ENCODE peak calls at places on chromosomes 11 and 22, in ten cellular contexts. One of them, this sample, is unnamed.

GRCh38 chr11:67418476-67419281 is 3.2 kb downstream of the CARNS1 start:
- DNase-seq in breast epithelium: peak; percentile 56
- DNase-seq in HFF-Myc: no peak
- DNase-seq in lower leg skin: no peak
- DNase-seq in fibroblast of the aortic adventitia: no peak
- DNase-seq in lung: no peak
- DNase-seq in endothelial cell: no peak
- DNase-seq in uterus: no peak
- DNase-seq in astrocyte of the spinal cord: no peak
- DNase-seq in PC-3: no peak
- DNase-seq in this sample: no peak

GRCh38 chr11:26741036-26741435 is 19.2 kb upstream of the SLC5A12 start:
- DNase-seq in breast epithelium: no peak
- DNase-seq in HFF-Myc: peak; percentile 57
- DNase-seq in lower leg skin: no peak
- DNase-seq in fibroblast of the aortic adventitia: peak; percentile 58
- DNase-seq in lung: no peak
- DNase-seq in endothelial cell: no peak
- DNase-seq in uterus: no peak
- DNase-seq in astrocyte of the spinal cord: peak; percentile 57
- DNase-seq in PC-3: no peak
- DNase-seq in this sample: no peak

GRCh38 chr22:35043251-35043931 is 22.6 kb upstream of the ISX start:
- DNase-seq in breast epithelium: no peak
- DNase-seq in HFF-Myc: no peak
- DNase-seq in lower leg skin: no peak
- DNase-seq in fibroblast of the aortic adventitia: no peak
- DNase-seq in lung: no peak
- DNase-seq in endothelial cell: peak; percentile 34
- DNase-seq in uterus: no peak
- DNase-seq in astrocyte of the spinal cord: no peak
- DNase-seq in PC-3: peak; percentile 18
- DNase-seq in this sample: no peak

GRCh38 chr22:23305321-23305910 is 125.1 kb downstream of the BCR start:
- DNase-seq in breast epithelium: no peak
- DNase-seq in HFF-Myc: no peak
- DNase-seq in lower leg skin: no peak
- DNase-seq in fibroblast of the aortic adventitia: peak; percentile 41
- DNase-seq in lung: no peak
- DNase-seq in endothelial cell: no peak
- DNase-seq in uterus: peak; percentile 15
- DNase-seq in astrocyte of the spinal cord: peak; percentile 83
- DNase-seq in PC-3: peak; percentile 53
- DNase-seq in this sample: peak; percentile 16

GRCh38 chr22:50271519-50271970 is 1.4 kb upstream of the MAPK11 start:
- DNase-seq in breast epithelium: no peak
- DNase-seq in HFF-Myc: no peak
- DNase-seq in lower leg skin: no peak
- DNase-seq in fibroblast of the aortic adventitia: peak; percentile 36
- DNase-seq in lung: peak; percentile 56
- DNase-seq in endothelial cell: peak; percentile 69
- DNase-seq in uterus: peak; percentile 62
- DNase-seq in astrocyte of the spinal cord: peak; percentile 64
- DNase-seq in PC-3: peak; percentile 56
- DNase-seq in this sample: no peak

GRCh38 chr11:12086271-12087074 is 23.9 kb upstream of the MICAL2 start:
- DNase-seq in breast epithelium: no peak
- DNase-seq in HFF-Myc: peak; percentile 92
- DNase-seq in lower leg skin: peak; percentile 75
- DNase-seq in fibroblast of the aortic adventitia: peak; percentile 92
- DNase-seq in lung: peak; percentile 45
- DNase-seq in endothelial cell: no peak
- DNase-seq in uterus: peak; percentile 65
- DNase-seq in astrocyte of the spinal cord: peak; percentile 96
- DNase-seq in PC-3: peak; percentile 90
- DNase-seq in this sample: peak; percentile 68

GRCh38 chr11:12281571-12282478 is 95.5 kb upstream of the PARVA start:
- DNase-seq in breast epithelium: peak; percentile 88
- DNase-seq in HFF-Myc: peak; percentile 78
- DNase-seq in lower leg skin: peak; percentile 90
- DNase-seq in fibroblast of the aortic adventitia: peak; percentile 89
- DNase-seq in lung: peak; percentile 87
- DNase-seq in endothelial cell: peak; percentile 88
- DNase-seq in uterus: peak; percentile 86
- DNase-seq in astrocyte of the spinal cord: peak; percentile 84
- DNase-seq in PC-3: peak; percentile 87
- DNase-seq in this sample: peak; percentile 72

GRCh38 chr11:9664276-9665171 is 647 bp downstream of the SWAP70 start:
- DNase-seq in breast epithelium: peak; percentile 31
- DNase-seq in HFF-Myc: no peak
- DNase-seq in lower leg skin: peak; percentile 41
- DNase-seq in fibroblast of the aortic adventitia: peak; percentile 72
- DNase-seq in lung: peak; percentile 52
- DNase-seq in endothelial cell: peak; percentile 9
- DNase-seq in uterus: peak; percentile 47
- DNase-seq in astrocyte of the spinal cord: peak; percentile 67
- DNase-seq in PC-3: peak; percentile 32
- DNase-seq in this sample: no peak

GRCh38 chr11:100731471-100731870 is 44.4 kb downstream of the ARHGAP42 start:
- DNase-seq in breast epithelium: no peak
- DNase-seq in HFF-Myc: no peak
- DNase-seq in lower leg skin: no peak
- DNase-seq in fibroblast of the aortic adventitia: no peak
- DNase-seq in lung: no peak
- DNase-seq in endothelial cell: no peak
- DNase-seq in uterus: no peak
- DNase-seq in astrocyte of the spinal cord: no peak
- DNase-seq in PC-3: no peak
- DNase-seq in this sample: no peak

GRCh38 chr11:111229604-111230003 is 15.9 kb upstream of the POU2AF2 start:
- DNase-seq in breast epithelium: no peak
- DNase-seq in HFF-Myc: no peak
- DNase-seq in lower leg skin: no peak
- DNase-seq in fibroblast of the aortic adventitia: no peak
- DNase-seq in lung: no peak
- DNase-seq in endothelial cell: no peak
- DNase-seq in uterus: no peak
- DNase-seq in astrocyte of the spinal cord: no peak
- DNase-seq in PC-3: no peak
- DNase-seq in this sample: no peak

GRCh38 chr11:12087075-12087775 is 23.2 kb upstream of the MICAL2 start:
- DNase-seq in breast epithelium: no peak
- DNase-seq in HFF-Myc: no peak
- DNase-seq in lower leg skin: peak; percentile 66
- DNase-seq in fibroblast of the aortic adventitia: peak; percentile 79
- DNase-seq in lung: no peak
- DNase-seq in endothelial cell: no peak
- DNase-seq in uterus: no peak
- DNase-seq in astrocyte of the spinal cord: peak; percentile 79
- DNase-seq in PC-3: peak; percentile 74
- DNase-seq in this sample: no peak

GRCh38 chr11:69801513-69802335 is 17.5 kb downstream of the FGF3 start:
- DNase-seq in breast epithelium: no peak
- DNase-seq in HFF-Myc: no peak
- DNase-seq in lower leg skin: no peak
- DNase-seq in fibroblast of the aortic adventitia: no peak
- DNase-seq in lung: no peak
- DNase-seq in endothelial cell: peak; percentile 67
- DNase-seq in uterus: no peak
- DNase-seq in astrocyte of the spinal cord: no peak
- DNase-seq in PC-3: peak; percentile 53
- DNase-seq in this sample: no peak

GRCh38 chr11:110762596-110762995 is 50.4 kb upstream of the ARHGAP20 start:
- DNase-seq in breast epithelium: no peak
- DNase-seq in HFF-Myc: no peak
- DNase-seq in lower leg skin: no peak
- DNase-seq in fibroblast of the aortic adventitia: peak; percentile 30
- DNase-seq in lung: no peak
- DNase-seq in endothelial cell: no peak
- DNase-seq in uterus: no peak
- DNase-seq in astrocyte of the spinal cord: peak; percentile 20
- DNase-seq in PC-3: no peak
- DNase-seq in this sample: no peak

GRCh38 chr11:85595285-85595884 is 31.8 kb downstream of the DLG2 start:
- DNase-seq in breast epithelium: no peak
- DNase-seq in HFF-Myc: peak; percentile 19
- DNase-seq in lower leg skin: no peak
- DNase-seq in fibroblast of the aortic adventitia: peak; percentile 75
- DNase-seq in lung: no peak
- DNase-seq in endothelial cell: no peak
- DNase-seq in uterus: no peak
- DNase-seq in astrocyte of the spinal cord: peak; percentile 51
- DNase-seq in PC-3: peak; percentile 74
- DNase-seq in this sample: peak; percentile 23

GRCh38 chr11:132158091-132158490 is 787.7 kb downstream of the NTM start:
- DNase-seq in breast epithelium: no peak
- DNase-seq in HFF-Myc: no peak
- DNase-seq in lower leg skin: no peak
- DNase-seq in fibroblast of the aortic adventitia: no peak
- DNase-seq in lung: no peak
- DNase-seq in endothelial cell: peak; percentile 28
- DNase-seq in uterus: no peak
- DNase-seq in astrocyte of the spinal cord: no peak
- DNase-seq in PC-3: peak; percentile 50
- DNase-seq in this sample: no peak

GRCh38 chr11:110243804-110244203 is 52.6 kb downstream of the RDX start:
- DNase-seq in breast epithelium: no peak
- DNase-seq in HFF-Myc: no peak
- DNase-seq in lower leg skin: no peak
- DNase-seq in fibroblast of the aortic adventitia: no peak
- DNase-seq in lung: no peak
- DNase-seq in endothelial cell: no peak
- DNase-seq in uterus: no peak
- DNase-seq in astrocyte of the spinal cord: no peak
- DNase-seq in PC-3: peak; percentile 66
- DNase-seq in this sample: no peak

GRCh38 chr22:44997060-44997459 is 12.7 kb downstream of the PHF21B start:
- DNase-seq in breast epithelium: no peak
- DNase-seq in HFF-Myc: no peak
- DNase-seq in lower leg skin: no peak
- DNase-seq in fibroblast of the aortic adventitia: no peak
- DNase-seq in lung: no peak
- DNase-seq in endothelial cell: no peak
- DNase-seq in uterus: no peak
- DNase-seq in astrocyte of the spinal cord: no peak
- DNase-seq in PC-3: no peak
- DNase-seq in this sample: no peak

GRCh38 chr22:43159484-43160178 is 8.3 kb downstream of the TSPO start:
- DNase-seq in breast epithelium: no peak
- DNase-seq in HFF-Myc: no peak
- DNase-seq in lower leg skin: no peak
- DNase-seq in fibroblast of the aortic adventitia: no peak
- DNase-seq in lung: no peak
- DNase-seq in endothelial cell: peak; percentile 44
- DNase-seq in uterus: no peak
- DNase-seq in astrocyte of the spinal cord: no peak
- DNase-seq in PC-3: no peak
- DNase-seq in this sample: no peak
- TF ChIP-seq CTCF in breast epithelium: no peak
- TF ChIP-seq CTCF in HFF-Myc: peak; percentile 30
- TF ChIP-seq CTCF in lower leg skin: no peak
- TF ChIP-seq CTCF in fibroblast of the aortic adventitia: peak; percentile 23
- TF ChIP-seq CTCF in lung: no peak
- TF ChIP-seq CTCF in endothelial cell: peak; percentile 48
- TF ChIP-seq CTCF in uterus: no peak
- TF ChIP-seq CTCF in astrocyte of the spinal cord: peak; percentile 37
- TF ChIP-seq CTCF in PC-3: peak; percentile 33
- TF ChIP-seq CTCF in this sample: peak; percentile 21

GRCh38 chr11:128448981-128449713 is 138.2 kb downstream of the ETS1 start:
- DNase-seq in breast epithelium: no peak
- DNase-seq in HFF-Myc: no peak
- DNase-seq in lower leg skin: no peak
- DNase-seq in fibroblast of the aortic adventitia: no peak
- DNase-seq in lung: no peak
- DNase-seq in endothelial cell: no peak
- DNase-seq in uterus: no peak
- DNase-seq in astrocyte of the spinal cord: peak; percentile 93
- DNase-seq in PC-3: no peak
- DNase-seq in this sample: peak; percentile 95

GRCh38 chr11:128451651-128452470 is 135.5 kb downstream of the ETS1 start:
- DNase-seq in breast epithelium: peak; percentile 61
- DNase-seq in HFF-Myc: no peak
- DNase-seq in lower leg skin: no peak
- DNase-seq in fibroblast of the aortic adventitia: peak; percentile 80
- DNase-seq in lung: peak; percentile 55
- DNase-seq in endothelial cell: no peak
- DNase-seq in uterus: peak; percentile 47
- DNase-seq in astrocyte of the spinal cord: peak; percentile 86
- DNase-seq in PC-3: no peak
- DNase-seq in this sample: peak; percentile 64

GRCh38 chr11:128450882-128451647 is 136.3 kb downstream of the ETS1 start:
- DNase-seq in breast epithelium: no peak
- DNase-seq in HFF-Myc: no peak
- DNase-seq in lower leg skin: no peak
- DNase-seq in fibroblast of the aortic adventitia: no peak
- DNase-seq in lung: no peak
- DNase-seq in endothelial cell: no peak
- DNase-seq in uterus: no peak
- DNase-seq in astrocyte of the spinal cord: no peak
- DNase-seq in PC-3: no peak
- DNase-seq in this sample: no peak

GRCh38 chr11:128447233-128447632 is 140.1 kb downstream of the ETS1 start:
- DNase-seq in breast epithelium: no peak
- DNase-seq in HFF-Myc: no peak
- DNase-seq in lower leg skin: no peak
- DNase-seq in fibroblast of the aortic adventitia: no peak
- DNase-seq in lung: no peak
- DNase-seq in endothelial cell: no peak
- DNase-seq in uterus: no peak
- DNase-seq in astrocyte of the spinal cord: no peak
- DNase-seq in PC-3: no peak
- DNase-seq in this sample: no peak

GRCh38 chr11:128448487-128448886 is 138.9 kb downstream of the ETS1 start:
- DNase-seq in breast epithelium: peak; percentile 76
- DNase-seq in HFF-Myc: no peak
- DNase-seq in lower leg skin: no peak
- DNase-seq in fibroblast of the aortic adventitia: peak; percentile 27
- DNase-seq in lung: no peak
- DNase-seq in endothelial cell: no peak
- DNase-seq in uterus: no peak
- DNase-seq in astrocyte of the spinal cord: peak; percentile 88
- DNase-seq in PC-3: peak; percentile 100
- DNase-seq in this sample: peak; percentile 78
- TF ChIP-seq CTCF in breast epithelium: no peak
- TF ChIP-seq CTCF in HFF-Myc: no peak
- TF ChIP-seq CTCF in lower leg skin: no peak
- TF ChIP-seq CTCF in fibroblast of the aortic adventitia: no peak
- TF ChIP-seq CTCF in lung: no peak
- TF ChIP-seq CTCF in endothelial cell: no peak
- TF ChIP-seq CTCF in uterus: no peak
- TF ChIP-seq CTCF in astrocyte of the spinal cord: no peak
- TF ChIP-seq CTCF in PC-3: peak; percentile 65
- TF ChIP-seq CTCF in this sample: no peak

GRCh38 chr11:8209208-8209807 is 40.5 kb upstream of the RIC3 start:
- DNase-seq in breast epithelium: no peak
- DNase-seq in HFF-Myc: no peak
- DNase-seq in lower leg skin: no peak
- DNase-seq in fibroblast of the aortic adventitia: no peak
- DNase-seq in lung: no peak
- DNase-seq in endothelial cell: no peak
- DNase-seq in uterus: no peak
- DNase-seq in astrocyte of the spinal cord: no peak
- DNase-seq in PC-3: peak; percentile 6
- DNase-seq in this sample: no peak
- TF ChIP-seq CTCF in breast epithelium: no peak
- TF ChIP-seq CTCF in HFF-Myc: peak; percentile 63
- TF ChIP-seq CTCF in lower leg skin: no peak
- TF ChIP-seq CTCF in fibroblast of the aortic adventitia: peak; percentile 29
- TF ChIP-seq CTCF in lung: no peak
- TF ChIP-seq CTCF in endothelial cell: peak; percentile 45
- TF ChIP-seq CTCF in uterus: no peak
- TF ChIP-seq CTCF in astrocyte of the spinal cord: peak; percentile 36
- TF ChIP-seq CTCF in PC-3: peak; percentile 57
- TF ChIP-seq CTCF in this sample: peak; percentile 31

GRCh38 chr11:57761301-57762234 is at the start of gene CTNND1:
- DNase-seq in breast epithelium: peak; percentile 96
- DNase-seq in HFF-Myc: peak; percentile 94
- DNase-seq in lower leg skin: peak; percentile 91
- DNase-seq in fibroblast of the aortic adventitia: peak; percentile 99
- DNase-seq in lung: peak; percentile 88
- DNase-seq in endothelial cell: peak; percentile 70
- DNase-seq in uterus: peak; percentile 86
- DNase-seq in astrocyte of the spinal cord: peak; percentile 99
- DNase-seq in PC-3: peak; percentile 98
- DNase-seq in this sample: peak; percentile 98
- TF ChIP-seq CTCF in breast epithelium: no peak
- TF ChIP-seq CTCF in HFF-Myc: no peak
- TF ChIP-seq CTCF in lower leg skin: no peak
- TF ChIP-seq CTCF in fibroblast of the aortic adventitia: peak; percentile 8
- TF ChIP-seq CTCF in lung: no peak
- TF ChIP-seq CTCF in endothelial cell: no peak
- TF ChIP-seq CTCF in uterus: no peak
- TF ChIP-seq CTCF in astrocyte of the spinal cord: peak; percentile 11
- TF ChIP-seq CTCF in PC-3: no peak
- TF ChIP-seq CTCF in this sample: no peak

This sample was measured in astrocyte of the cerebellum.